ENCODE peak calls at places on chromosomes 7 and 10, in six cellular contexts. B is fibroblast of lung, O is psoas muscle, F is ovary, G is prostate gland, H is tibial nerve. Z is an unnamed sample. For H3K4me1, the result is how much of the 10 kb centered on the place peaks cover.

GRCh38 chr7:41579961-41580935 is 122.6 kb downstream of the INHBA start:
- DNase-seq in B (peak), O (no peak), F (no peak), G (no peak), H (no peak), Z (no peak)

GRCh38 chr10:70284542-70285150 is 842 bp upstream of the NPFFR1 start:
- DNase-seq in B (no peak), O (no peak), F (no peak), G (no peak), H (no peak), Z (no peak)

GRCh38 chr10:5449227-5449626 is 36.9 kb downstream of the NET1 start:
- DNase-seq in B (no peak), O (no peak), F (no peak), G (no peak), H (no peak), Z (no peak)

GRCh38 chr10:103193107-103193819 is at the start of gene NT5C2:
- DNase-seq in B (peak), O (peak), F (peak), G (peak), H (peak), Z (peak)

GRCh38 chr10:15141136-15142067 is 27.1 kb downstream of the NMT2 start:
- DNase-seq in B (no peak), O (no peak), F (no peak), G (no peak), H (no peak), Z (no peak)

GRCh38 chr7:157155959-157156358 is 17.2 kb downstream of the UBE3C start:
- DNase-seq in B (no peak), O (no peak), F (no peak), G (no peak), H (no peak), Z (no peak)

GRCh38 chr10:1157615-1157933 is 101.4 kb downstream of the WDR37 start:
- DNase-seq in B (no peak), O (no peak), F (no peak), G (no peak), H (no peak), Z (no peak)

GRCh38 chr7:2522780-2523433 is 3.3 kb downstream of the LFNG start:
- DNase-seq in B (no peak), O (no peak), F (no peak), G (peak), H (no peak), Z (no peak)

GRCh38 chr10:116085333-116085732 is 187.7 kb downstream of the GFRA1 start:
- DNase-seq in B (no peak), O (no peak), F (no peak), G (no peak), H (no peak), Z (no peak)

GRCh38 chr7:28018446-28018845 is 162.1 kb downstream of the JAZF1 start:
- DNase-seq in B (peak), O (no peak), F (no peak), G (no peak), H (no peak), Z (no peak)

GRCh38 chr7:44466300-44467216 is 23.9 kb downstream of the NUDCD3 start:
- DNase-seq in B (peak), O (no peak), F (no peak), G (no peak), H (no peak), Z (no peak)

GRCh38 chr7:33849004-33849403 is 56.3 kb upstream of the BMPER start:
- DNase-seq in B (no peak), O (no peak), F (no peak), G (no peak), H (no peak), Z (no peak)

GRCh38 chr7:2012981-2013380 is 219.8 kb downstream of the MAD1L1 start:
- DNase-seq in B (peak), O (peak), F (peak), G (no peak), H (no peak), Z (no peak)

GRCh38 chr7:92279429-92280031 is 33.8 kb downstream of the ANKIB1 start:
- DNase-seq in B (no peak), O (no peak), F (no peak), G (no peak), H (no peak), Z (no peak)

GRCh38 chr7:53984776-53985175 is 557.4 kb upstream of the VSTM2A start:
- DNase-seq in B (no peak), O (no peak), F (no peak), G (no peak), H (no peak), Z (no peak)

GRCh38 chr7:102079140-102080002 is 207.3 kb upstream of the SH2B2 start:
- DNase-seq in B (no peak), O (no peak), F (no peak), G (no peak), H (no peak), Z (no peak)

GRCh38 chr7:129014501-129015101 is 40.3 kb downstream of the TNPO3 start:
- DNase-seq in B (no peak), O (no peak), F (no peak), G (no peak), H (no peak), Z (no peak)

GRCh38 chr10:50497758-50498157 is 126.0 kb downstream of the SGMS1 start:
- DNase-seq in B (peak), O (no peak), F (no peak), G (no peak), H (no peak), Z (no peak)

GRCh38 chr10:21860718-21861117 is 142.8 kb downstream of the DNAJC1 start:
- DNase-seq in B (no peak), O (no peak), F (no peak), G (no peak), H (no peak), Z (no peak)

GRCh38 chr10:97596101-97597055 is 6.9 kb downstream of the C10orf62 start:
- DNase-seq in B (peak), O (peak), F (no peak), G (peak), H (peak), Z (peak)

GRCh38 chr10:1183033-1183396 is 126.8 kb downstream of the WDR37 start:
- DNase-seq in B (no peak), O (no peak), F (no peak), G (no peak), H (no peak), Z (no peak)

GRCh38 chr7:42217548-42217947 is 19.5 kb downstream of the GLI3 start:
- DNase-seq in B (no peak), O (no peak), F (no peak), G (no peak), H (no peak), Z (no peak)

GRCh38 chr7:90624128-90624980 is 28.2 kb downstream of the CDK14 start:
- DNase-seq in B (peak), O (no peak), F (no peak), G (no peak), H (no peak), Z (no peak)

GRCh38 chr7:90621892-90622182 is 25.7 kb downstream of the CDK14 start:
- DNase-seq in B (no peak), O (no peak), F (no peak), G (no peak), H (no peak), Z (no peak)

GRCh38 chr7:90622670-90623069 is 26.5 kb downstream of the CDK14 start:
- DNase-seq in B (no peak), O (no peak), F (no peak), G (no peak), H (no peak), Z (no peak)

GRCh38 chr7:90621130-90621891 is 25.2 kb downstream of the CDK14 start:
- DNase-seq in B (no peak), O (no peak), F (no peak), G (no peak), H (no peak), Z (no peak)

GRCh38 chr7:90618880-90619279 is 22.8 kb downstream of the CDK14 start:
- DNase-seq in B (no peak), O (no peak), F (no peak), G (no peak), H (no peak), Z (no peak)
- H3K4me1 ChIP-seq in B (under half), O (under half), F (under half), G (under half), H (under half), Z (under half)

GRCh38 chr7:6262206-6262605 is 10.2 kb downstream of the CYTH3 start:
- DNase-seq in B (no peak), O (no peak), F (no peak), G (no peak), H (no peak), Z (no peak)
- H3K27ac ChIP-seq in B (no peak), O (peak), F (no peak), G (no peak), H (peak), Z (peak)

DNA sequence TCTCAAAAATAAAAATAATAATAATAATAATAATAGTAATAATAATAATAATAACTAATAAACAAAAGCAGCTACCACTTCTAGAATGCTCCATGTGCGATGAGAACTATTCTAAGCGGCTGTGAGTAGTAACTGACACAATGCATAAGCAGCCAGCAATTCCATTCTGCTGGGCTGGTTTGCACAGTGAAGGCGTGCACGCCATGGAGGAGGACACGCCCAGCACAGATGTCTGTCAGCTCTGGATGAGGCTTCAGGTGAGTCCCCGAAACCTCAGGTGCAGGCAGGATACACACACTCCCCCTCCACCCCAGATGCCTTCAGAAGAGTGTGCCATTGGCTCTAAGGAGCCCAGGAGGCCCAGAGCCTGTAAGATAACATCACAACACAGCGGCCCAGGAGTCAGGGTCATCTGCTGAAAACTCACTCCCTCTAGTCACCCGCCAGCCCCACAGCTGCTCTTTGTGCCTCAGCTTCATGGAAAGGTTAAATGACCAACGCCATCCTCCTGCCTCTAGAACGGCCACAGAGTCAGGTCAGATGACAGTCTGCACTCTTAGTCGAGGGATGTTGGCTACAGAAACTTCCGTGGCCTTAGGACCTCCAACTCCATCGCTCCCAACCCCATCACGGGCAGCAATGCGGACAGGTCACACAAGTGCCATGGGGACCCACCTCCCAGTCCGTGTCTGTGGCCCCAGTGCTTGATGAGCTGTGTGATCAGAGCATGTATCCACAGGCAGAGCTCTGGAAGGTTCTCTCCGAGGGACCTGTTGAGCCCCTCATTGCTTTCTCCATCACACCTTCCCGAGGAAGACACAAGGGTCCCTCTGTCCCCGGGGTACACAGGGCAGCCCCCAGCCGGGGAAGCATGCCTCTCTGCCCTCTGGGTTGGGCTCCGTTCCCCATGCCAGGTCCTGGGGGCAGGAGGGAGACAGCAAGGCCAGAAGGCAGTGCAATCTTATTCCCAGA is 103.9 kb downstream of the CTBP2 start:
- DNase-seq in B (no peak), O (peak), F (peak), G (no peak), H (no peak), Z (no peak)
- H3K4me3 ChIP-seq in B (no peak), O (peak), F (peak), G (no peak), H (no peak), Z (peak)

GRCh38 chr10:42816917-42817316 is 34.3 kb downstream of the BMS1 start:
- DNase-seq in B (no peak), O (no peak), F (no peak), G (no peak), H (no peak), Z (no peak)
- H3K4me1 ChIP-seq in B (under half), O (under half), F (under half), G (under half), H (under half), Z (under half)

GRCh38 chr10:95880704-95881103 is 27.1 kb upstream of the CC2D2B start:
- DNase-seq in B (no peak), O (no peak), F (no peak), G (no peak), H (no peak), Z (no peak)
- H3K27ac ChIP-seq in B (no peak), O (no peak), F (no peak), G (no peak), H (peak), Z (peak)

GRCh38 chr10:129964611-129965417 is 740 bp upstream of the EBF3 start:
- DNase-seq in B (no peak), O (peak), F (no peak), G (no peak), H (no peak), Z (no peak)

GRCh38 chr10:129965418-129965793 is 1.3 kb upstream of the EBF3 start:
- DNase-seq in B (no peak), O (no peak), F (no peak), G (no peak), H (no peak), Z (no peak)

GRCh38 chr10:129962558-129963075 is 1.5 kb downstream of the EBF3 start:
- DNase-seq in B (no peak), O (no peak), F (no peak), G (no peak), H (no peak), Z (no peak)

GRCh38 chr10:129963076-129963830 is 821 bp downstream of the EBF3 start:
- DNase-seq in B (no peak), O (peak), F (no peak), G (no peak), H (no peak), Z (no peak)

GRCh38 chr10:129963831-129964501 is at the start of gene EBF3:
- DNase-seq in B (no peak), O (peak), F (peak), G (peak), H (peak), Z (no peak)
- H3K4me3 ChIP-seq in B (peak), O (peak), F (peak), G (peak), H (peak), Z (peak)

DNA sequence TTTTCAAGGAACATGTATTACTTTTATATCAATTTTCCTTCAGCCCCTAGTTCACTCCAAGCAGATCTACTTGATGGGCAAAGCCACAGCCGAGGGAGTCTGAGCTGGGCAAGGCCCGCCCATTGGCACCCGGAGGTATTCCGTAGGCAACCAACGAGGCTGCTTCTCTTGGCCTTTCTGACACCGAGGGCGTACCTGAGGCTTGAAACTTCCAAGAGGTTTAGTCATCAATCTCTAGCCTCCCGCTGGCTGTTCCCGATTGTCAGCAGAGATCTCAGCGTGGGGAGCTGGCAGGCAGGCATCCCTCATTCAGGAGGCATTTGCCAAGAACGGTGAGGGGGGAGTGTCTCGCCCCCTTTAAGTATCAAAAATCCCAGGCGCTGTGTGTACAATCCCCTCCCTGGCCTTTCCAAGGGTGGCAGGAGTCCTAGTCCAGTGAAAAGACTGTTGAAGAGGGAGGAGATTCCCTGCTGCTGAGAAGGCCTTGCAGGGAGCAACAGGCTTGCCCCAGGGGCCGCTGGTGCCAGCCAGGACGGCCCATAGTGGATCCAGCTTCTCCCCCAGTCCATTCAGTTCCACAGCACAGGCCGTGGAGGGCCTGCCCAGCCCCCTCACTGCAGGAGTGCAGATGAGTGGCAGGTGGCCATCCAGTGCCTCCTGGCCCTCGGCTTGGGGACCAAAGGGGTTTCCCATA is 39.8 kb downstream of the OAT start:
- DNase-seq in B (no peak), O (no peak), F (no peak), G (peak), H (no peak), Z (no peak)
- H3K4me1 ChIP-seq in B (under half), O (under half), F (under half), G (under half), H (under half), Z (under half)

GRCh38 chr10:83917519-83918506 is 221.5 kb upstream of the GHITM start:
- DNase-seq in B (no peak), O (peak), F (no peak), G (no peak), H (no peak), Z (no peak)
- H3K27ac ChIP-seq in B (no peak), O (no peak), F (no peak), G (no peak), H (no peak), Z (no peak)

Z was measured in thoracic aorta.